ENCODE peak calls at places on chromosomes 12 and 14, in nine cellular contexts. C is WERI-Rb-1, W is esophagus muscularis mucosa, D is DND-41, U is OCI-LY7, O is upper lobe of right lung, I is stomach, R is heart left ventricle, M is HCT116. P is an unnamed sample.

GRCh38 chr14:71730471-71730870 is 201.8 kb upstream of the RGS6 start:
- DNase-seq in U (no peak), O (no peak), R (no peak), D (no peak), M (no peak), I (no peak), C (no peak), W (no peak), P (no peak)

GRCh38 chr12:120199595-120200306 is 1.2 kb downstream of the RPLP0 start:
- DNase-seq in D (no peak), C (no peak), O (no peak), W (no peak), R (no peak), M (no peak), U (peak; percentile 33), I (no peak), P (peak; percentile 77)

GRCh38 chr14:85531141-85531593 is 1.2 kb downstream of the FLRT2 start:
- DNase-seq in W (no peak), D (no peak), I (peak; percentile 28), R (peak; percentile 36), O (peak; percentile 67), M (no peak), C (peak; percentile 62), U (no peak), P (peak; percentile 69)

GRCh38 chr12:120010661-120011230 is 21.7 kb downstream of the BICDL1 start:
- DNase-seq in I (no peak), O (no peak), W (no peak), M (no peak), U (no peak), D (no peak), R (no peak), C (no peak), P (no peak)

GRCh38 chr14:52494444-52494843 is 57.9 kb downstream of the TXNDC16 start:
- DNase-seq in O (no peak), I (no peak), M (no peak), W (no peak), U (no peak), R (no peak), D (no peak), C (no peak), P (no peak)

GRCh38 chr12:131279281-131279921 is 325.7 kb downstream of the ADGRD1 start:
- DNase-seq in M (no peak), R (peak; percentile 3), O (peak; percentile 56), U (no peak), C (peak; percentile 37), I (no peak), D (no peak), W (no peak), P (no peak)

GRCh38 chr14:71143391-71144290 is 236.4 kb downstream of the PCNX1 start:
- DNase-seq in R (no peak), U (no peak), W (no peak), D (peak; percentile 55), O (no peak), C (no peak), I (no peak), M (no peak), P (no peak)

GRCh38 chr12:53324113-53324778 is 2.8 kb upstream of the AAAS start:
- DNase-seq in D (peak; percentile 70), I (peak; percentile 35), R (peak; percentile 33), O (peak; percentile 72), M (no peak), C (peak; percentile 66), W (no peak), U (peak; percentile 82), P (no peak)

GRCh38 chr14:93939304-93940229 is 12.4 kb downstream of the FAM181A start:
- DNase-seq in U (peak; percentile 81), W (peak; percentile 93), I (peak; percentile 84), R (peak; percentile 79), C (peak; percentile 88), M (peak; percentile 56), D (no peak), O (peak; percentile 91), P (peak; percentile 77)

GRCh38 chr14:93940437-93940836 is 13.3 kb downstream of the FAM181A start:
- DNase-seq in C (no peak), I (no peak), R (no peak), W (no peak), D (no peak), O (no peak), M (no peak), U (no peak), P (no peak)

GRCh38 chr14:93936926-93937325 is 9.8 kb downstream of the FAM181A start:
- DNase-seq in O (no peak), R (no peak), W (no peak), U (no peak), M (no peak), D (no peak), I (no peak), C (no peak), P (no peak)

GRCh38 chr14:93937519-93937918 is 10.4 kb downstream of the FAM181A start:
- DNase-seq in O (no peak), R (no peak), U (no peak), W (no peak), I (no peak), M (no peak), C (no peak), D (no peak), P (no peak)

DNA sequence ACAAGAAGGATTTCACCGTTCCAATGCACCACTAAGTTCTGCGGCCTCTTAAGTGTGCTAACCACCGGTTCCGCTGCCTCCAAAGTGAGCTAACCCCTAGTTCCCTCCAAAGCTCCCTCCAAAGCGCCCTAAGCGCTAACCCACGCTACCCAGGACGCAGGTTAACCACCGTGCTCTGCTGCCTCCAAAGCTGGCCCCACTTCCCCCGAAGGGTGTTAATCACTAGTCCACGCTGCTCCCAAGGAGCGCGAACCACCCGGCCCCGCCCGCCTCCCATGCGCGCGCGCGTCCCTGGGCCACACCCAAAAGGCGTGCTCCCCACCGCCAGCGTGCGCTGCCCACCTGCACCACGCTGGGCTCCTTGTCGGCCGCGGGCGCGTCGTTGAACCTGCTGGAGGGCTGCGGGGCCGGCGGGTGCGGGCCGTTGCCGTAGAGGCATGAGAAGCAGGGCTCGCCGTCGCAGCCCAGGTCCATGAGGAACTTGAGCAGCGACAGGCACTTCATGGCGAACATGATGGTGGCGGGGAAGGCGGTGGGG is 11.7 kb downstream of the FAM181A start:
- DNase-seq in R (no peak), D (no peak), O (no peak), C (no peak), W (no peak), M (no peak), U (no peak), I (no peak), P (no peak)
- H3K4me3 ChIP-seq in R (peak overlapping the region; percentile 50), D (no peak overlapping the region), O (peak overlapping the region; percentile 36), C (no peak overlapping the region), W (peak overlapping the region; percentile 38), M (no peak overlapping the region), U (no peak overlapping the region), I (peak overlapping the region; percentile 51), P (no peak overlapping the region)

GRCh38 chr12:109707470-109707821 is 6.2 kb upstream of the FAM222A start:
- DNase-seq in I (no peak), W (no peak), C (no peak), R (no peak), O (no peak), U (no peak), D (no peak), M (no peak), P (no peak)

GRCh38 chr12:109710279-109710746 is 3.3 kb upstream of the FAM222A start:
- DNase-seq in R (no peak), O (no peak), U (no peak), W (no peak), C (no peak), D (no peak), M (no peak), I (no peak), P (no peak)

GRCh38 chr12:109706747-109707469 is 6.7 kb upstream of the FAM222A start:
- DNase-seq in W (no peak), U (no peak), D (no peak), I (no peak), M (no peak), R (no peak), O (no peak), C (peak; percentile 92), P (no peak)

GRCh38 chr12:109709401-109710278 is 4.0 kb upstream of the FAM222A start:
- DNase-seq in O (no peak), D (no peak), W (no peak), R (no peak), C (no peak), U (no peak), M (no peak), I (no peak), P (no peak)

DNA sequence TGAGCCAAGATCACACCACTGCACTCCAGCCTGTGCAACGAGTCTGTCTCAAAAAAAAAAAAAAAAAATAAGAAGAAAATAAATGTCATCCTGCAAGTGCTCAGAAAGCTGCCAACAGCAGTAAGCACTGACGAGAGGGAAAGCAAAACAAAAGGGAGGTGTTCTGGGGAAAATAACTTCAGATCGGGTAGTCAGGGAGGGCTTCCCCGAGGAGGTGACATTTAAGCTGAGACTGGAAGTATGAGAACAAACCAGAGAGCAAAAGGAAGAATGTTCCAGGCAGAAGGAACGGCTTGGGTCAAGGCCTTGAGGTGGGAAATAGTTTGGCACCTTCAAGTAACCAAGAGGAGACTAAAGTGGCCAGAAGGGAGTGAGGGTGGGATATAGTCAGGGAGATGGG is 4.7 kb upstream of the FAM222A start:
- DNase-seq in O (no peak), W (no peak), D (no peak), C (no peak), U (no peak), I (no peak), M (no peak), R (no peak), P (no peak)
- H3K27ac ChIP-seq in O (no peak overlapping the region), W (no peak overlapping the region), D (no peak overlapping the region), C (no peak overlapping the region), U (no peak overlapping the region), I (no peak overlapping the region), M (no peak overlapping the region), R (no peak overlapping the region), P (no peak overlapping the region)

DNA sequence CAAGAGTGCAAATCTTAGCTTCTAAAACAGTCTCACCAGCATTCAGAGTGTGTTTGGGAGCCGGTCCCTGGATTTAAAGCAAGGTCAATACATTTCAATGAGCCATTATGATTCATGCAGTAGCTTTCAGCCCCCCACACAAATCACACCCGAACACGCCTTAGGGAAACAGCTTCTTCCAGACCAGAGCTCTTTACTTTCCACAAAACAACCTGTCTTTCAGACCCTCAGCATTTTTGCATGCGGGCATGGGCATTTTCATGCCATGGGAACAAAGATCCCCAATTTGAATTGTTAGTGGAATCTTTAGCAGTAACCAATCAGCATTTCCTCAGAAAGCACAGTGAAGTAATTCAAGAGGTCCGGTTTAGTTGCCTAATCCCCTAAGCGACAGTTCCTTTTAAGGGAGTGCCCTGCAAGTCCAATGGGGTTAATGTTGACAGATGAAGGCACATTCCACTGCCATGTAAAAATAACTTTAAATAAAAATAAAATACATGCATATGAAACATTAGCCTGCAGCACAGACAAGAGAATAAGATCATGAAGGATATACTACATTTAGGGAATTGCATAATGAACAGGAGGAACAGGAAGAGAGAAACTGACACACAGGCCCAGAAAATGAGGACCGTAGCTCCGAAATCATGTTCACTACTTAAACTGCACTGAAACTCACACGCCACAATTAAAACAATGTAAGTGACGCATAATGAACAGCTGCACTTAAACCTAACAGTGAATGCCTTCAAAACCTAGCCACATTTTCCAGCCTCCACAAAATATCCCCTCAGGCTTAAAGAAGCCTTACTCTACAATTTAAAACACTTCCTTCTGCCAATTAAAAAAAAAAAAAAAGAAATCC is 4.0 kb downstream of the VPS37B start:
- DNase-seq in U (no peak), D (no peak), W (no peak), R (no peak), C (no peak), I (no peak), M (no peak), O (no peak), P (no peak)
- H3K4me3 ChIP-seq in U (no peak overlapping the region), D (no peak overlapping the region), W (peak overlapping the region; percentile 33), R (peak overlapping the region; percentile 12), C (peak overlapping the region; percentile 25), I (peak overlapping the region; percentile 24), M (peak overlapping the region; percentile 33), O (peak overlapping the region; percentile 21), P (no peak overlapping the region)

DNA sequence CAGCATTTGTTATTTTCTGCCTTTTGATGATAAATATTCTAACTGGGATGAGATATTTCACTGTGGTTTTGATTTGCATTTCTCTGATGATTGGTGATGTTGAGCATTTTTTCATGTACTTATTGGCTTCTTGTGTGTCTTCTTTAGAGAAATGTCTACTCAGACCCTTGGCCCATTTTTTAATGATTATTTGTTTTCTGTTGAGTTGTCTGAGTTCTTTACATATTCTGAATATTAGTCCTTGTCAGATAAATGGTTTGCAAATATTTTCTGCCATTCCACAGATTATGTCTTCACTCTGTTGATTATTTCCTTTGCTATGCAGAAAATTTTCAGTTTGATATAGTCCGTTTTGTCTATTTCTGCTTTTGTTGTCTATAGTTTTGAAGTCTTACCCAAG is 317.0 kb downstream of the CEP128 start:
- DNase-seq in O (no peak), I (no peak), W (no peak), M (no peak), U (no peak), R (no peak), D (no peak), C (no peak), P (no peak)
- H3K27ac ChIP-seq in O (no peak overlapping the region), I (no peak overlapping the region), W (no peak overlapping the region), M (no peak overlapping the region), U (no peak overlapping the region), R (no peak overlapping the region), D (no peak overlapping the region), C (no peak overlapping the region), P (no peak overlapping the region)

P was measured in right atrium auricular region.